ENCODE peak calls at places on chromosomes 16 and 17, in five cellular contexts. A is mesenchymal stem cell, O is neuronal stem cell, Z is H9, V is trophoblast cell. I is an unnamed sample.

GRCh38 chr17:79026345-79027273 is 2.6 kb downstream of the C1QTNF1 start:
- DNase-seq in O (no peak), Z (no peak), V (peak; percentile 68), A (peak; percentile 51), I (no peak)

GRCh38 chr16:15435216-15435864 is 952 bp downstream of the BMERB1 start:
- DNase-seq in O (no peak), Z (no peak), V (no peak), A (peak; percentile 68), I (peak; percentile 53)

GRCh38 chr16:677306-678190 is 2.1 kb downstream of the RHBDL1 start:
- DNase-seq in A (no peak), O (no peak), V (peak; percentile 32), Z (peak; percentile 67), I (no peak)

GRCh38 chr16:27195068-27195741 is 8.1 kb upstream of the KDM8 start:
- DNase-seq in O (no peak), V (peak; percentile 29), A (no peak), Z (no peak), I (no peak)

GRCh38 chr17:76884995-76885896 is 17.0 kb downstream of the MGAT5B start:
- DNase-seq in Z (peak; percentile 65), V (no peak), A (no peak), O (no peak), I (peak; percentile 61)

GRCh38 chr17:77793888-77794235 is 164.6 kb upstream of the TNRC6C start:
- DNase-seq in Z (no peak), O (no peak), A (no peak), V (no peak), I (no peak)

GRCh38 chr17:77074681-77075080 is 66.1 kb upstream of the SEC14L1 start:
- DNase-seq in A (no peak), O (no peak), V (no peak), Z (no peak), I (no peak)

GRCh38 chr16:10362077-10362863 is 23.6 kb upstream of the ATF7IP2 start:
- DNase-seq in V (no peak), O (no peak), A (no peak), Z (no peak), I (no peak)

GRCh38 chr16:49456763-49457162 is 83.2 kb downstream of the C16orf78 start:
- DNase-seq in A (no peak), Z (peak; percentile 4), V (no peak), O (no peak), I (no peak)

GRCh38 chr17:2063306-2064146 is 8.6 kb downstream of the HIC1 start:
- DNase-seq in A (peak; percentile 87), V (no peak), Z (no peak), O (no peak), I (no peak)

GRCh38 chr17:58325289-58325726 is 3.3 kb downstream of the TSPOAP1 start:
- DNase-seq in Z (peak; percentile 93), A (no peak), V (no peak), O (no peak), I (no peak)

GRCh38 chr16:20711277-20711911 is 13.9 kb upstream of the ACSM1 start:
- DNase-seq in A (no peak), Z (no peak), O (no peak), V (no peak), I (no peak)

GRCh38 chr16:85320677-85321385 is 208.6 kb upstream of the CIBAR2 start:
- DNase-seq in A (no peak), V (no peak), Z (no peak), O (no peak), I (no peak)

GRCh38 chr16:85323961-85324253 is 211.6 kb upstream of the CIBAR2 start:
- DNase-seq in A (no peak), Z (no peak), O (no peak), V (no peak), I (no peak)

GRCh38 chr16:85324506-85324905 is 212.2 kb upstream of the CIBAR2 start:
- DNase-seq in O (no peak), V (no peak), A (peak; percentile 89), Z (no peak), I (no peak)

GRCh38 chr16:85321856-85322271 is 209.6 kb upstream of the CIBAR2 start:
- DNase-seq in V (no peak), A (peak; percentile 78), O (no peak), Z (no peak), I (no peak)

DNA sequence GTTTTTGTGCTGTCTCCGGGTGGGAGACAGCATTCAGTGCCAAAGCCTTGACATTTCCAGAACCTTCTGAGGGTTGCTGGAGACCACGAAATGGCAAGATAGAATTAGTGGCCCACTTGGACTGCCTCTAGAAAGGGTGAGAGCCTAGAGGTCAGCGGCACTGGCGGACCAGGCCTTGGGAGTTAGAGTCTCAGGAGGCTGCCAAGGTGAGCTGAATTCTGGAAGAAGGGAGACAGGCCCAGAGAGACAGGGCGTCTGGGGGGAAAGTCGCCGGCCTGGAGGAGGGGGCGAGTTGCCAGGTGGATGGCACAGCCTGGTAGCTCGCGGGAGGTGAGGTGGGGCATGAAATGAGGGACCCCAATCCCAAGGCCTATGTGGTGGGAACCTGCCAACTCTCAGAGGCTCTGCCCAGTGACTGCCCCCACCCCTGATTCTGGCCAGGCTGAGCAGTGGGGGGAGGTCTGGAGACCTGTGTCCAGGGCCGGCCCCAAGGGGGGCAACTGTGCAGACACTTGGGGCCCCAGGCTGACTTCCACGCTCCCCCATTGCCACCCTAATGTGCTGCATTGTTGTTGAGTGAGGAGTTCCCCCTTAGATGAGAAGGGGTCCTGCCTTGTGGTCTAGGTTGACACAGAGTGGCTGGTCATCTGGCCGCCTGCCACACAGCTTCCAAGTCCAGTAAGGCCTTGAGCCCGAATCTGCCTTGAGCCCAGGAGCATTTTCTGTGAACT is 211.1 kb upstream of the CIBAR2 start:
- DNase-seq in A (no peak), Z (no peak), V (no peak), O (no peak), I (no peak)
- H2BK12ac ChIP-seq in A (peak overlapping the region; percentile 81), Z (no peak overlapping the region), V (peak overlapping the region; percentile 16), O (no peak overlapping the region), I (peak overlapping the region; percentile 33)

DNA sequence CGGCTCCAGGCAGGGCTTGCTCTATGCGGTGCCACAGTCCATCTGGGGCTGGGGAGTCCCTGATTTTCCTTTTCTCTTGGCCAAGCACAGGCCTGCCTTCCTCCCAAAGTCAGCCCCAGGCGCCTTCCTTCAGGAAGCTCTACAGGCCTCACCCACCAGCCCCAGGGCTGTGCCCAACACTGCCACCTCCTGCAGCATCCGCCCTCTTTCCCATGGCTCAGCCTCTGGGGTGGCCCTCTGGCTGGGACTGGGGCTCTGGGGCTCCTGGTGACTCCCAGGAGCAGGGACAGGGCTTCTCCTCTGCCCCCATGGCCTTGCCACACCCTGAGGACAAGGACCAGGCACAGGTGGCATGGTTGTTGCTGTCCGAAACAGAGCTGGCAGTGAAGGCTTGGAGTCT is 817 bp downstream of the ITGB4 start:
- DNase-seq in Z (no peak), V (no peak), O (no peak), A (no peak), I (no peak)
- H2BK12ac ChIP-seq in Z (no peak overlapping the region), V (peak overlapping the region; percentile 32), O (no peak overlapping the region), A (no peak overlapping the region), I (peak overlapping the region; percentile 10)

GRCh38 chr16:88724855-88725555 is 18.7 kb downstream of the CTU2 start:
- DNase-seq in V (no peak), O (no peak), A (no peak), Z (no peak), I (no peak)

GRCh38 chr16:88721815-88722755 is 15.8 kb downstream of the CTU2 start:
- DNase-seq in O (no peak), A (no peak), Z (no peak), V (no peak), I (no peak)

GRCh38 chr16:88722784-88723506 is 16.6 kb downstream of the CTU2 start:
- DNase-seq in A (no peak), O (no peak), Z (peak; percentile 66), V (no peak), I (no peak)

GRCh38 chr16:88723507-88723887 is 17.2 kb downstream of the CTU2 start:
- DNase-seq in Z (no peak), A (no peak), O (no peak), V (no peak), I (no peak)

DNA sequence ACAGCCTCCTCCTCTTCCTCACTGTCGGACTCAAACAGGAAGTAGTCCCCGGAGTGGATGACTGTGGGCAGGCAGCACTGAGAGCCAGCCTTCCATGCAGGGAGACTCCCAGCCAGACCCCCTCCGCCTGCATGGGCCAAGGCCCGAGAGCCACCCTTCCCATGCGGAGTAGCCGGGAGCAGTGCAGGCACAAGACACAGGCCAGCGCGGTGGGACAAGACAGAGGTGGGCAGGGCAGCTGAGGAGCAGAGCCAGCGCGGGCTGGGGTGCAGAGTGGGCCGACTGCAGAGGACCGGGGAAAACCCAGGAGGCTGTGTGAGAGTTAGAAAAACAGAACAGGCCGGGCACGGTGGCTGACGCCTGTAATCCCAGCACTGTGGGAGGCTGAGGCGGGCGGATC is 17.6 kb downstream of the CTU2 start:
- DNase-seq in O (no peak), Z (no peak), A (no peak), V (no peak), I (no peak)
- H2BK12ac ChIP-seq in O (no peak overlapping the region), Z (no peak overlapping the region), A (no peak overlapping the region), V (no peak overlapping the region), I (no peak overlapping the region)

GRCh38 chr17:47816947-47817346 is 4.6 kb downstream of the OSBPL7 start:
- DNase-seq in A (no peak), V (no peak), O (no peak), Z (no peak), I (no peak)
- H2BK12ac ChIP-seq in A (no peak overlapping the region), V (no peak overlapping the region), O (no peak overlapping the region), Z (no peak overlapping the region), I (no peak overlapping the region)

DNA sequence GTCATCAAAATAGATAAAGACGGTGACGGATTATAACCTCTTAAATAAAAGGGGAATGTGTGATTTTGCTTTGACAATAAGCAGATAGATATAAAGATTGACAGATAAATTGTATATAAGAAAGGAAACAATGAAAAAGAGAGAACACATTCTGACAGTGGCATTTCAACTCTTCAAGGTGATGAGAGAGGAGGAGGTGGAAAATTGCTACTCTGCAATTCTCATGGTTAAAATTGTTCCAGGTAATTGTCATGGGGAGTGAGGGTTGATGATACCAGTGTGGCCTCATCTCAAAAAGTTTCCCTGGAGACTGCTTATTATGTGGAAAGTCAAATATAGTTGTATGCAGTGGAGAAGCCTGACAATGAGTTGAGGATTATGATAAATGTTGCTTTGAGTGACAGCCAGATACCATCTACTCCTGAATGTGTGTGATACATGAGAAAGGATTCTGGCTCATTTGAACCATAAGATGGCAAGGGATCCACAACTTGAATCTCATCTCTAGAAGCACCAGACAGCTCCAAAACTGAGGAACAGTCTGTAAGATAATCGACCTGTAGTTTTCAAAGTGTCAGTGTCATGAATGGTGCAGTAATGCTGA is 1290.6 kb upstream of the CDH8 start:
- DNase-seq in O (no peak), Z (no peak), V (no peak), A (no peak), I (no peak)
- H2BK12ac ChIP-seq in O (no peak overlapping the region), Z (no peak overlapping the region), V (no peak overlapping the region), A (no peak overlapping the region), I (no peak overlapping the region)

GRCh38 chr16:67943619-67944503 is at the start of gene LCAT:
- DNase-seq in O (no peak), Z (no peak), V (no peak), A (no peak), I (no peak)
- H2BK12ac ChIP-seq in O (no peak within 1 kb of the TSS), Z (no peak within 1 kb of the TSS), V (no peak within 1 kb of the TSS), A (no peak within 1 kb of the TSS), I (no peak within 1 kb of the TSS)

I was measured in H1.